ENCODE peak calls at places on chromosomes 5 and 9, in eight cellular contexts. C is HEK293T; D is MCF 10A; L is Caki2; R is GM23248; K is upper lobe of right lung; Q is activated T-helper 1 cell treated with anti-CD3 and anti-CD28 coated beads, Interleukin-12 subunit alpha, Interleukin-12 subunit beta, Interleukin-2, Interleukin-4 antibody, amounts not matched to agents 30 ng/mL and 10 ng/mL and 1 ng/mL, durations not matched to agents 14 hours and 24 hours and 36 hours; J is D721Med. F is an unnamed sample.

GRCh38 chr9:737400-738120 is 103.9 kb upstream of the DMRT1 start:
- DNase-seq in K (no peak), Q (no peak), D (no peak), L (no peak), R (peak; percentile 51), C (no peak), J (no peak), F (no peak)

GRCh38 chr9:114206221-114206760 is 51.0 kb downstream of the COL27A1 start:
- DNase-seq in K (no peak), J (no peak), L (no peak), Q (no peak), C (no peak), R (no peak), D (no peak), F (no peak)

GRCh38 chr5:18807256-18808193 is 1173.3 kb downstream of the TAF11L14 start:
- DNase-seq in C (no peak), D (no peak), L (peak; percentile 18), Q (no peak), J (no peak), K (no peak), R (no peak), F (no peak)

GRCh38 chr5:1330146-1330846 is 14.6 kb downstream of the CLPTM1L start:
- DNase-seq in K (peak; percentile 86), L (no peak), Q (no peak), R (no peak), J (no peak), D (peak; percentile 69), C (no peak), F (no peak)

GRCh38 chr9:4943346-4943745 is 41.7 kb upstream of the JAK2 start:
- DNase-seq in J (no peak), C (no peak), D (no peak), R (no peak), Q (no peak), K (no peak), L (no peak), F (no peak)

GRCh38 chr5:125310749-125311148 is 564.3 kb upstream of the ZNF608 start:
- DNase-seq in D (peak; percentile 51), C (no peak), J (no peak), Q (no peak), R (peak; percentile 14), K (no peak), L (no peak), F (no peak)

GRCh38 chr5:84249918-84250635 is 134.6 kb downstream of the EDIL3 start:
- DNase-seq in K (no peak), R (peak; percentile 84), J (no peak), C (no peak), Q (no peak), D (peak; percentile 5), L (peak; percentile 41), F (no peak)

GRCh38 chr9:136233868-136234267 is 11.7 kb downstream of the QSOX2 start:
- DNase-seq in L (no peak), Q (no peak), K (no peak), D (no peak), C (no peak), J (no peak), R (no peak), F (no peak)

GRCh38 chr5:11319851-11320580 is 559.0 kb upstream of the DAP start:
- DNase-seq in K (no peak), R (no peak), D (peak; percentile 77), Q (no peak), J (no peak), C (no peak), L (no peak), F (no peak)

GRCh38 chr9:2159521-2160417 is 144.6 kb downstream of the SMARCA2 start:
- DNase-seq in L (no peak), Q (no peak), D (peak; percentile 48), R (peak; percentile 54), C (no peak), K (no peak), J (no peak), F (no peak)